ENCODE peak calls at places on chromosomes 7 and 10, in six cellular contexts. S is PC-3, T is neural progenitor cell, J is GM23248, C is SK-N-SH, K is MM.1S. D is an unnamed sample.

GRCh38 chr10:63702107-63702506 is 180.9 kb downstream of the REEP3 start:
- DNase-seq in T (no peak), J (no peak), K (no peak), S (no peak), C (no peak), D (no peak)

GRCh38 chr10:61950449-61951143 is 49.1 kb downstream of the ARID5B start:
- DNase-seq in S (no peak), K (no peak), C (no peak), J (no peak), T (no peak), D (no peak)

GRCh38 chr10:58967551-58968418 is 208.7 kb upstream of the PHYHIPL start:
- DNase-seq in T (peak), C (peak), S (no peak), J (no peak), K (no peak), D (no peak)

GRCh38 chr10:86306628-86307278 is 59.8 kb downstream of the GRID1 start:
- DNase-seq in T (peak), C (no peak), J (peak), K (peak), S (peak), D (no peak)

GRCh38 chr10:100353770-100354485 is 6.9 kb downstream of the SCD start:
- DNase-seq in T (no peak), K (no peak), J (no peak), C (no peak), S (no peak), D (no peak)

GRCh38 chr7:125450749-125451148 is 521.1 kb upstream of the POT1 start:
- DNase-seq in C (no peak), S (peak), T (no peak), J (no peak), K (no peak), D (no peak)

GRCh38 chr7:28067171-28067570 is 113.4 kb downstream of the JAZF1 start:
- DNase-seq in C (no peak), J (peak), K (no peak), T (no peak), S (no peak), D (no peak)

GRCh38 chr7:155883491-155884224 is 71.4 kb upstream of the SHH start:
- DNase-seq in T (no peak), J (no peak), S (no peak), K (no peak), C (no peak), D (no peak)

GRCh38 chr7:10225265-10225664 is 748.4 kb upstream of the PHF14 start:
- DNase-seq in J (no peak), T (peak), K (no peak), S (no peak), C (no peak), D (no peak)

GRCh38 chr10:113527181-113527580 is 25.7 kb upstream of the HABP2 start:
- DNase-seq in K (no peak), T (no peak), C (no peak), J (peak), S (no peak), D (no peak)

GRCh38 chr7:91946549-91946948 is 5.9 kb downstream of the AKAP9 start:
- DNase-seq in T (no peak), C (no peak), J (no peak), K (no peak), S (no peak), D (no peak)

GRCh38 chr7:11557627-11558026 is 274.4 kb downstream of the THSD7A start:
- DNase-seq in K (peak), J (peak), T (peak), C (no peak), S (peak), D (peak)

GRCh38 chr10:22832198-22832597 is 95.7 kb upstream of the ARMC3 start:
- DNase-seq in S (no peak), C (no peak), K (no peak), J (no peak), T (no peak), D (no peak)

GRCh38 chr7:155002411-155003214 is at the start of gene PAXIP1:
- DNase-seq in T (peak), K (peak), S (peak), C (peak), J (peak), D (no peak)

GRCh38 chr10:91462423-91462822 is 52.3 kb downstream of the HECTD2 start:
- DNase-seq in T (no peak), K (no peak), S (peak), J (peak), C (no peak), D (no peak)

GRCh38 chr7:1439373-1440363 is 19.6 kb downstream of the MICALL2 start:
- DNase-seq in T (no peak), J (no peak), S (no peak), C (no peak), K (no peak), D (no peak)

GRCh38 chr7:39446546-39446945 is 119.7 kb upstream of the YAE1 start:
- DNase-seq in S (no peak), T (no peak), J (no peak), K (no peak), C (no peak), D (no peak)

GRCh38 chr10:105950410-105950809 is 1214.1 kb downstream of the SORCS1 start:
- DNase-seq in T (peak), S (peak), K (peak), C (peak), J (peak), D (no peak)

GRCh38 chr7:22854158-22855048 is 31.8 kb upstream of the TOMM7 start:
- DNase-seq in S (peak), C (peak), K (peak), T (peak), J (peak), D (peak)

GRCh38 chr7:33261585-33261984 is 132.2 kb downstream of the BBS9 start:
- DNase-seq in T (no peak), C (no peak), J (peak), S (no peak), K (no peak), D (no peak)

GRCh38 chr7:106448992-106449859 is 164.4 kb upstream of the NAMPT start:
- DNase-seq in K (no peak), T (no peak), C (no peak), S (no peak), J (no peak), D (no peak)

DNA sequence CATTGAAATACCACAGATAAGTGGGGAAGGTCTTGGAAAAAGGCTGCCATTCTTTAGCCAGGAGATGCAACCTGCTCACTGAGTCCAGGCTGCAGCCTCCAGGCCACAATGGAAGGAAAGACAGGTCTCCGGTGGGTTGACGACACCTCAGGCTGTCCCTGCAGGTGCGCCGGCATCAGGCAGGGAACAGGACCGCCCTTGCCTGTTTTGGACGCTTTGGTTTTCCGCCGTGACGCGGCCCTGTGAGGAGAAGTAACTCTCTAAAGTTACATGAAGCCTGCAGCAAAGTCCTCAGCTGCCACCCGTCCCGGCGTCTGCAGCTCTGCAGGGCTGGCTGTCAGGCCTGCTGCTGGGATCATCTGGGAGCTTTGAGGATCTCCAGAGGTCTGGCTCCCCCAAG is 147.0 kb downstream of the WDR37 start:
- DNase-seq in J (no peak), K (no peak), S (no peak), T (no peak), C (no peak), D (no peak)
- H3K9ac ChIP-seq in J (no peak), K (no peak), S (no peak), T (no peak), C (no peak), D (no peak)

GRCh38 chr10:1368772-1369171 is 312.6 kb downstream of the WDR37 start:
- DNase-seq in T (peak), S (peak), C (peak), K (no peak), J (peak), D (peak)
- TF ChIP-seq EZH2phosphoT487 in T (no peak), S (no peak), C (no peak), K (no peak), J (no peak), D (no peak)

GRCh38 chr7:99446096-99446495 is 7.4 kb downstream of the CPSF4 start:
- DNase-seq in C (no peak), S (no peak), T (no peak), J (no peak), K (no peak), D (no peak)

GRCh38 chr7:99438573-99439480 is at the start of the genes CPSF4 and PTCD1:
- DNase-seq in C (peak), K (peak), S (peak), J (peak), T (peak), D (peak)

GRCh38 chr7:99437946-99438572 is 539 bp downstream of the PTCD1 start:
- DNase-seq in T (no peak), C (no peak), J (peak), S (no peak), K (peak), D (no peak)

GRCh38 chr7:99440195-99440594 is 1.5 kb downstream of the CPSF4 start:
- DNase-seq in S (no peak), J (peak), K (no peak), C (no peak), T (no peak), D (no peak)
- H3K9ac ChIP-seq in S (peak), J (peak), K (peak), C (peak), T (peak), D (peak)

GRCh38 chr10:97686301-97686961 is 610 bp downstream of the AVPI1 start:
- DNase-seq in C (no peak), J (peak), S (no peak), T (no peak), K (peak), D (no peak)
- TF ChIP-seq EZH2phosphoT487 in C (no peak), J (no peak), S (no peak), T (no peak), K (no peak), D (no peak)

GRCh38 chr10:37671802-37672201 is 185.6 kb downstream of the ZNF248 start:
- DNase-seq in S (no peak), C (no peak), K (no peak), J (no peak), T (no peak), D (no peak)

GRCh38 chr10:37667736-37668135 is 189.7 kb downstream of the ZNF248 start:
- DNase-seq in S (no peak), K (no peak), T (no peak), C (no peak), J (no peak), D (no peak)
- H3K9ac ChIP-seq in S (no peak), K (no peak), T (no peak), C (no peak), J (no peak), D (no peak)

DNA sequence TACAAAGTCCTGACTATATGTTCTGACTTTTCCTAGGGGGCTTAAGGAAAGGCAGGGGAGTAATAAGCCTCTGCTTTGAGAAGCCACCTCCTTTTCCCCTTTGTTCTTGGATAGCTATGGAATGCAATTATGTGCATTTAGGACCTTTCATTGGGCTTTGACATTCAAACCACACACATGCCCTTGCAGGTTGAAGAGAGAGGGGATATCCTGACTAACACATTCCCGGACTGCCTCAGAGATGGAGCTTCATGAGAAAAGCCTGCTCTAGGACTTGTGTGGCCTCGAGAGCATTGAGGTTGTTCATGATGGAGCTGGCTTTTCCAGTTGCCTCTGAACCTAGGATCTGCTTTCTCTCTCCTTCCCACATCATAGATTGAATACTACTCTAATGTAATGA is 694.5 kb downstream of the LRMDA start:
- DNase-seq in C (no peak), K (no peak), S (no peak), T (no peak), J (no peak), D (no peak)
- TF ChIP-seq EZH2phosphoT487 in C (no peak), K (no peak), S (no peak), T (no peak), J (no peak), D (no peak)

D was measured in HCT116.